ENCODE peak calls at places on chromosomes 12 and 14, in six cellular contexts. One of them, this sample, is unnamed. For H3K27me3, the result is how much of the 10 kb centered on the place peaks cover.

GRCh38 chr14:61839452-61839851 is 77.2 kb downstream of the SNAPC1 start:
- DNase-seq in neural progenitor cell: no peak
- DNase-seq in testis: no peak
- DNase-seq in H1: no peak
- DNase-seq in left lung: no peak
- DNase-seq in esophagus squamous epithelium: no peak
- DNase-seq in this sample: no peak

GRCh38 chr14:77120771-77121743 is 20.5 kb downstream of the ZDHHC22 start:
- DNase-seq in esophagus squamous epithelium: no peak
- DNase-seq in testis: peak
- DNase-seq in neural progenitor cell: no peak
- DNase-seq in left lung: no peak
- DNase-seq in H1: no peak
- DNase-seq in this sample: no peak

GRCh38 chr12:131105736-131106356 is 152.1 kb downstream of the ADGRD1 start:
- DNase-seq in left lung: peak
- DNase-seq in H1: no peak
- DNase-seq in neural progenitor cell: no peak
- DNase-seq in esophagus squamous epithelium: no peak
- DNase-seq in testis: no peak
- DNase-seq in this sample: no peak

GRCh38 chr14:52583544-52583943 is 30.9 kb downstream of the GPR137C start:
- DNase-seq in left lung: no peak
- DNase-seq in H1: no peak
- DNase-seq in esophagus squamous epithelium: no peak
- DNase-seq in neural progenitor cell: no peak
- DNase-seq in testis: no peak
- DNase-seq in this sample: no peak

GRCh38 chr12:8123124-8123888 is at the start of gene CLEC4A:
- DNase-seq in left lung: no peak
- DNase-seq in testis: no peak
- DNase-seq in neural progenitor cell: no peak
- DNase-seq in esophagus squamous epithelium: no peak
- DNase-seq in H1: no peak
- DNase-seq in this sample: no peak

GRCh38 chr12:77954156-77954555 is 123.5 kb downstream of the NAV3 start:
- DNase-seq in neural progenitor cell: no peak
- DNase-seq in testis: no peak
- DNase-seq in esophagus squamous epithelium: no peak
- DNase-seq in H1: no peak
- DNase-seq in left lung: no peak
- DNase-seq in this sample: no peak

GRCh38 chr12:132477009-132477702 is 12.8 kb upstream of the FBRSL1 start:
- DNase-seq in esophagus squamous epithelium: no peak
- DNase-seq in left lung: no peak
- DNase-seq in neural progenitor cell: no peak
- DNase-seq in H1: no peak
- DNase-seq in testis: no peak
- DNase-seq in this sample: no peak

GRCh38 chr12:48788522-48788851 is 402 bp downstream of the ADCY6 start:
- DNase-seq in H1: no peak
- DNase-seq in left lung: no peak
- DNase-seq in neural progenitor cell: no peak
- DNase-seq in esophagus squamous epithelium: no peak
- DNase-seq in testis: no peak
- DNase-seq in this sample: no peak

GRCh38 chr14:91728616-91729183 is 3.2 kb downstream of the CATSPERB start:
- DNase-seq in left lung: no peak
- DNase-seq in esophagus squamous epithelium: no peak
- DNase-seq in H1: no peak
- DNase-seq in neural progenitor cell: no peak
- DNase-seq in testis: no peak
- DNase-seq in this sample: no peak

GRCh38 chr14:99808515-99808914 is 15.3 kb downstream of the EML1 start:
- DNase-seq in esophagus squamous epithelium: no peak
- DNase-seq in testis: no peak
- DNase-seq in H1: no peak
- DNase-seq in left lung: no peak
- DNase-seq in neural progenitor cell: no peak
- DNase-seq in this sample: no peak

GRCh38 chr12:75986001-75986739 is 45.4 kb downstream of the PHLDA1 start:
- DNase-seq in H1: no peak
- DNase-seq in left lung: no peak
- DNase-seq in esophagus squamous epithelium: no peak
- DNase-seq in neural progenitor cell: no peak
- DNase-seq in testis: no peak
- DNase-seq in this sample: no peak

GRCh38 chr14:100775351-100775830 is 48.7 kb downstream of the DLK1 start:
- DNase-seq in left lung: no peak
- DNase-seq in testis: no peak
- DNase-seq in H1: no peak
- DNase-seq in neural progenitor cell: no peak
- DNase-seq in esophagus squamous epithelium: no peak
- DNase-seq in this sample: no peak

GRCh38 chr12:28498850-28499249 is 308.6 kb downstream of the CCDC91 start:
- DNase-seq in neural progenitor cell: no peak
- DNase-seq in esophagus squamous epithelium: no peak
- DNase-seq in left lung: no peak
- DNase-seq in testis: no peak
- DNase-seq in H1: no peak
- DNase-seq in this sample: no peak

GRCh38 chr14:81275995-81276698 is 55.4 kb upstream of the GTF2A1 start:
- DNase-seq in esophagus squamous epithelium: no peak
- DNase-seq in left lung: no peak
- DNase-seq in neural progenitor cell: no peak
- DNase-seq in H1: no peak
- DNase-seq in testis: no peak
- DNase-seq in this sample: no peak

GRCh38 chr12:64072946-64073345 is 149.2 kb downstream of the KICS2 start:
- DNase-seq in H1: no peak
- DNase-seq in neural progenitor cell: no peak
- DNase-seq in esophagus squamous epithelium: no peak
- DNase-seq in left lung: no peak
- DNase-seq in testis: no peak
- DNase-seq in this sample: no peak

GRCh38 chr12:93016752-93017350 is 87.8 kb upstream of the EEA1 start:
- DNase-seq in esophagus squamous epithelium: no peak
- DNase-seq in neural progenitor cell: peak
- DNase-seq in left lung: no peak
- DNase-seq in testis: peak
- DNase-seq in H1: no peak
- DNase-seq in this sample: no peak

DNA sequence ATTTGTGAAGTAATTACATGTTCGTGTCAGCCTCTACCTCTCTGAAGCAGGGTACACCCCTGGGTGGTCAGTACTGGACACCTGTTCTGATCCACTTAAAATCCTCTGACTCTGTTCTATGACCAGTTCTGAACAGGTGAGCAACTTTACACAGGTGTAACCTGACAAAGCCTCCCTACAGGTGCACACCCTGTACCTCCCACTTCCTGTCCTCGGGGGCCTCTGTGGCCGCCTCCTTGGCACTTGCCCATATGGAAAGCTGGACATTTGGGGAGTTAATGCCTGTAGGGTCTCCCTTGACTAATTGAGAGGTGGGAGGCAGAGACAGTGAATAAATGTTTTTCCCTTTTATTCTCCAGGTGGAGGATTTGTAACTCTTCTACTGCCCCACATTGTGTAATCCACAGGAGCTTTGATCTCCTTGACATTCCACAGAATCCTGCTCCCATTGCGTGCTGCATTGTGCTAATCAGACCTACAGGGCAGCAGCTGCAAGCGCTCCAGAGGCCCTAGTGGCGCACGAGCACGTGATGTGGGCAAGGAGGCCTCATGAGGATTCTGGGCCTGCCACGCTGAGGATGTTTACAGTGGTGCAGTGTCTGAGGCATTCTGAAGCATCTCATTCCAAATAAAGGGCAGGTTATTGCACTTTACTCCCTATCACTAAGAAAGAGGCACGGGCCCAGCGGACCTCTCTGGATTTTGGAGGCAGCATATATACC is 45.8 kb upstream of the BATF start:
- DNase-seq in testis: peak
- DNase-seq in left lung: peak
- DNase-seq in esophagus squamous epithelium: no peak
- DNase-seq in H1: no peak
- DNase-seq in neural progenitor cell: peak
- DNase-seq in this sample: no peak
- H3K27me3 ChIP-seq in testis: under half
- H3K27me3 ChIP-seq in left lung: under half
- H3K27me3 ChIP-seq in esophagus squamous epithelium: under half
- H3K27me3 ChIP-seq in H1: under half
- H3K27me3 ChIP-seq in neural progenitor cell: under half
- H3K27me3 ChIP-seq in this sample: under half

DNA sequence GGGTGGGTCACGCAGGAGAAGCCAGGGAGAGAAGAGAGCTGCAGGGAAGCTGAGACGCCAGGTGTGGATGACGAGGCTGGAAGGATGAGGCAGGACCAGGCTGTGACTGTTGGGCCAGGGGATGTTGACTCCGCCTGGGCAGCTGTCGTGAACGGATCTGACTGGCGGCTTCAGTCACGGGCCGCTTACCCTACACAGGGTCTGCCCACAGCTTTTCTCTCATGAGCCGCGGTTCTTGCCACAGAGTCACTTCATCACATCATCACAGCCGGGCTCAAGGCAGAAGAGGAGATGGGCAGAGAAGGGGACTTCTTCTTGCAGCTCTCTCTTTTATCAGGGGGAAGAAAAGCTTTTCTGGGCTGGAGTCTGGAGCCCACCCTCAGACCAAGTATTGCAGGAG is 7.7 kb downstream of the CLBA1 start:
- DNase-seq in H1: no peak
- DNase-seq in left lung: no peak
- DNase-seq in testis: no peak
- DNase-seq in neural progenitor cell: no peak
- DNase-seq in esophagus squamous epithelium: no peak
- DNase-seq in this sample: no peak
- H3K27me3 ChIP-seq in H1: under half
- H3K27me3 ChIP-seq in left lung: under half
- H3K27me3 ChIP-seq in testis: under half
- H3K27me3 ChIP-seq in neural progenitor cell: under half
- H3K27me3 ChIP-seq in esophagus squamous epithelium: under half
- H3K27me3 ChIP-seq in this sample: under half

GRCh38 chr12:109764776-109765492 is 51.3 kb downstream of the FAM222A start:
- DNase-seq in testis: no peak
- DNase-seq in esophagus squamous epithelium: no peak
- DNase-seq in neural progenitor cell: no peak
- DNase-seq in left lung: no peak
- DNase-seq in H1: no peak
- DNase-seq in this sample: no peak

GRCh38 chr12:109765493-109765810 is 51.8 kb downstream of the FAM222A start:
- DNase-seq in H1: no peak
- DNase-seq in left lung: no peak
- DNase-seq in testis: no peak
- DNase-seq in esophagus squamous epithelium: no peak
- DNase-seq in neural progenitor cell: no peak
- DNase-seq in this sample: no peak

GRCh38 chr12:109767456-109767855 is 53.8 kb downstream of the FAM222A start:
- DNase-seq in esophagus squamous epithelium: no peak
- DNase-seq in left lung: no peak
- DNase-seq in testis: no peak
- DNase-seq in H1: no peak
- DNase-seq in neural progenitor cell: no peak
- DNase-seq in this sample: no peak

GRCh38 chr12:109767991-109768900 is 54.6 kb downstream of the FAM222A start:
- DNase-seq in testis: no peak
- DNase-seq in esophagus squamous epithelium: no peak
- DNase-seq in H1: no peak
- DNase-seq in neural progenitor cell: no peak
- DNase-seq in left lung: no peak
- DNase-seq in this sample: no peak

GRCh38 chr12:109766251-109766778 is 52.7 kb downstream of the FAM222A start:
- DNase-seq in H1: no peak
- DNase-seq in esophagus squamous epithelium: no peak
- DNase-seq in testis: no peak
- DNase-seq in neural progenitor cell: no peak
- DNase-seq in left lung: no peak
- DNase-seq in this sample: no peak
- H3K27me3 ChIP-seq in H1: under half
- H3K27me3 ChIP-seq in esophagus squamous epithelium: under half
- H3K27me3 ChIP-seq in testis: under half
- H3K27me3 ChIP-seq in neural progenitor cell: under half
- H3K27me3 ChIP-seq in left lung: under half
- H3K27me3 ChIP-seq in this sample: under half

DNA sequence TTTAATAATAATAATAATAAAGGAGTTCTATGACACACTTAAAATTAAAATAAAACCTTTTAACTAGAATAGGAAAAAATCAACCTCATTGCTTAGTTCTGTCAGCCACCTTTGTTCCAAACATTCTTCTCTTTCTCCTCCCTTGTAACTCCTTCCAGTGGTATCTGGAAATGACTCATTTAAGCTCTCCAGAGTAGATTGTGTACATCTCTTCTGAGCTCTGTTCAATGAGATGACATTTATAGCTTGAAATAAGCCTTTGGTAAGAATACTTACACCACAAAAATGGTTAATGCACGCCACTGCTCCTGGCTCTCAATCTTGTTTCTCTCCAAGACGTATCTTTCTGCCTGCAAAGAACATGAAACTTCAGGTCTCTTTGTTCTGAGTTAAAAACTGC is 70.3 kb downstream of the STAB2 start:
- DNase-seq in left lung: no peak
- DNase-seq in neural progenitor cell: no peak
- DNase-seq in H1: no peak
- DNase-seq in testis: no peak
- DNase-seq in esophagus squamous epithelium: no peak
- DNase-seq in this sample: no peak
- H3K27me3 ChIP-seq in left lung: under half
- H3K27me3 ChIP-seq in neural progenitor cell: under half
- H3K27me3 ChIP-seq in H1: under half
- H3K27me3 ChIP-seq in testis: under half
- H3K27me3 ChIP-seq in esophagus squamous epithelium: under half
- H3K27me3 ChIP-seq in this sample: under half

This sample was measured in iPS DF 6.9.